ENCODE peak calls at places on chromosomes 7 and 10, in ten cellular contexts. T is IMR-90, A is PC-3, U is adipocyte, R is A549, O is NT2/D1, M is mucosa of descending colon, G is endodermal cell, V is SJCRH30, Z is heart left ventricle. E is an unnamed sample. For H3K9me3, the result is how much of the 10 kb centered on the place peaks cover.

GRCh38 chr10:106573106-106573505 is 591.4 kb downstream of the SORCS1 start:
- DNase-seq in T (peak), A (peak), O (no peak), U (peak), G (peak), M (no peak), R (no peak), Z (no peak), V (peak), E (no peak)

GRCh38 chr7:124765401-124766352 is at the start of gene GPR37:
- DNase-seq in T (peak), V (peak), O (peak), R (peak), Z (peak), M (peak), G (peak), A (peak), U (peak), E (peak)

GRCh38 chr7:133126422-133126821 is 44.5 kb upstream of the CHCHD3 start:
- DNase-seq in O (no peak), R (no peak), V (no peak), T (no peak), Z (no peak), M (no peak), U (no peak), G (no peak), A (no peak), E (no peak)

GRCh38 chr7:85070967-85071628 is 115.8 kb downstream of the SEMA3D start:
- DNase-seq in U (peak), M (no peak), T (peak), A (peak), R (no peak), Z (no peak), O (no peak), V (no peak), G (no peak), E (no peak)

GRCh38 chr10:51168086-51168815 is 94.0 kb downstream of the PRKG1 start:
- DNase-seq in U (no peak), V (no peak), M (no peak), G (no peak), O (no peak), R (no peak), T (no peak), Z (no peak), A (no peak), E (no peak)

GRCh38 chr10:62170738-62171137 is 97.9 kb downstream of the RTKN2 start:
- DNase-seq in A (no peak), O (no peak), Z (no peak), R (no peak), V (no peak), T (no peak), M (no peak), G (no peak), U (no peak), E (no peak)

GRCh38 chr10:124092270-124093075 is 925 bp downstream of the CHST15 start:
- DNase-seq in A (peak), O (no peak), Z (peak), U (peak), R (peak), T (no peak), G (peak), M (peak), V (peak), E (no peak)

GRCh38 chr7:104938741-104939390 is 75.1 kb upstream of the KMT2E start:
- DNase-seq in G (no peak), T (no peak), U (no peak), M (no peak), R (no peak), V (no peak), Z (no peak), O (no peak), A (no peak), E (no peak)

GRCh38 chr7:87948371-87948770 is 14.3 kb downstream of the ADAM22 start:
- DNase-seq in O (no peak), M (no peak), A (no peak), G (no peak), Z (no peak), U (no peak), T (no peak), R (no peak), V (no peak), E (no peak)

GRCh38 chr7:55898287-55898686 is 11.0 kb downstream of the ZNF713 start:
- DNase-seq in G (no peak), V (no peak), A (peak), Z (no peak), U (no peak), T (no peak), R (no peak), O (no peak), M (no peak), E (no peak)

GRCh38 chr7:23530355-23530754 is 1.4 kb downstream of the TRA2A start:
- DNase-seq in V (peak), U (peak), M (no peak), Z (no peak), O (peak), A (peak), R (peak), G (no peak), T (peak), E (peak)

GRCh38 chr10:35127289-35127891 is 744 bp downstream of the CREM start:
- DNase-seq in Z (peak), V (peak), T (peak), U (peak), O (peak), A (peak), M (peak), R (peak), G (peak), E (no peak)

GRCh38 chr7:32500922-32501341 is 5.6 kb downstream of the AVL9 start:
- DNase-seq in Z (no peak), A (peak), T (peak), R (no peak), V (no peak), O (no peak), U (peak), G (no peak), M (no peak), E (no peak)

GRCh38 chr10:33008499-33009243 is 50.6 kb upstream of the ITGB1 start:
- DNase-seq in T (peak), Z (no peak), V (peak), G (peak), M (no peak), O (no peak), A (peak), U (peak), R (peak), E (peak)

GRCh38 chr7:12786494-12786893 is 99.1 kb downstream of the ARL4A start:
- DNase-seq in U (no peak), M (no peak), T (no peak), O (no peak), R (no peak), V (no peak), Z (no peak), G (no peak), A (no peak), E (no peak)

GRCh38 chr7:157602581-157602980 is 265.8 kb downstream of the DNAJB6 start:
- DNase-seq in O (no peak), M (peak), Z (peak), T (no peak), A (no peak), U (no peak), V (no peak), G (no peak), R (no peak), E (no peak)

GRCh38 chr7:157603005-157603404 is 266.2 kb downstream of the DNAJB6 start:
- DNase-seq in U (no peak), V (no peak), G (no peak), M (peak), Z (peak), O (no peak), A (no peak), T (no peak), R (no peak), E (no peak)

GRCh38 chr7:157604661-157605381 is 268.0 kb downstream of the DNAJB6 start:
- DNase-seq in R (no peak), U (no peak), O (no peak), M (no peak), T (no peak), Z (peak), V (no peak), G (no peak), A (no peak), E (no peak)

GRCh38 chr7:157602156-157602555 is 265.4 kb downstream of the DNAJB6 start:
- DNase-seq in R (no peak), T (no peak), G (no peak), U (no peak), O (no peak), A (no peak), M (peak), Z (peak), V (no peak), E (no peak)

GRCh38 chr7:157603716-157604115 is 266.9 kb downstream of the DNAJB6 start:
- DNase-seq in A (no peak), R (no peak), O (no peak), V (no peak), M (peak), T (no peak), Z (peak), G (no peak), U (no peak), E (no peak)
- H3K9me3 ChIP-seq in A (under half), R (under half), O (under half), V (under half), M (under half), T (under half), Z (under half), G (under half), U (under half), E (under half)

GRCh38 chr7:30273552-30273951 is 10.8 kb upstream of the ZNRF2 start:
- DNase-seq in A (no peak), G (no peak), U (no peak), Z (no peak), T (no peak), O (no peak), M (no peak), V (no peak), R (no peak), E (no peak)

GRCh38 chr7:30276203-30276900 is 8.0 kb upstream of the ZNRF2 start:
- DNase-seq in Z (no peak), U (peak), G (peak), O (peak), A (peak), M (no peak), V (peak), R (peak), T (peak), E (peak)

GRCh38 chr7:30278386-30278785 is 6.0 kb upstream of the ZNRF2 start:
- DNase-seq in R (no peak), T (no peak), M (no peak), Z (no peak), G (no peak), U (no peak), V (peak), A (no peak), O (no peak), E (no peak)

GRCh38 chr7:30272126-30272525 is 12.3 kb upstream of the ZNRF2 start:
- DNase-seq in O (no peak), V (no peak), M (no peak), Z (no peak), T (no peak), G (no peak), R (no peak), U (no peak), A (no peak), E (no peak)

GRCh38 chr7:30274641-30275040 is 9.8 kb upstream of the ZNRF2 start:
- DNase-seq in O (no peak), G (no peak), T (no peak), M (no peak), Z (no peak), V (no peak), U (no peak), R (no peak), A (no peak), E (no peak)
- H3K4me3 ChIP-seq in O (no peak), G (no peak), T (no peak), M (no peak), Z (no peak), V (no peak), U (no peak), R (no peak), A (no peak), E (no peak)

GRCh38 chr10:37760817-37761216 is 96.6 kb downstream of the ZNF248 start:
- DNase-seq in G (no peak), O (no peak), U (no peak), T (no peak), M (no peak), A (peak), V (no peak), Z (no peak), R (no peak), E (no peak)
- H3K9me3 ChIP-seq in G (half or more), O (under half), U (under half), T (under half), M (under half), A (under half), V (under half), Z (under half), R (under half), E (under half)

GRCh38 chr10:119131512-119132240 is 27.8 kb downstream of the DENND10 start:
- DNase-seq in R (peak), M (no peak), U (peak), T (peak), A (no peak), G (no peak), V (no peak), O (no peak), Z (no peak), E (peak)
- H3K4me3 ChIP-seq in R (peak), M (no peak), U (peak), T (no peak), A (no peak), G (no peak), V (no peak), O (no peak), Z (peak), E (peak)

DNA sequence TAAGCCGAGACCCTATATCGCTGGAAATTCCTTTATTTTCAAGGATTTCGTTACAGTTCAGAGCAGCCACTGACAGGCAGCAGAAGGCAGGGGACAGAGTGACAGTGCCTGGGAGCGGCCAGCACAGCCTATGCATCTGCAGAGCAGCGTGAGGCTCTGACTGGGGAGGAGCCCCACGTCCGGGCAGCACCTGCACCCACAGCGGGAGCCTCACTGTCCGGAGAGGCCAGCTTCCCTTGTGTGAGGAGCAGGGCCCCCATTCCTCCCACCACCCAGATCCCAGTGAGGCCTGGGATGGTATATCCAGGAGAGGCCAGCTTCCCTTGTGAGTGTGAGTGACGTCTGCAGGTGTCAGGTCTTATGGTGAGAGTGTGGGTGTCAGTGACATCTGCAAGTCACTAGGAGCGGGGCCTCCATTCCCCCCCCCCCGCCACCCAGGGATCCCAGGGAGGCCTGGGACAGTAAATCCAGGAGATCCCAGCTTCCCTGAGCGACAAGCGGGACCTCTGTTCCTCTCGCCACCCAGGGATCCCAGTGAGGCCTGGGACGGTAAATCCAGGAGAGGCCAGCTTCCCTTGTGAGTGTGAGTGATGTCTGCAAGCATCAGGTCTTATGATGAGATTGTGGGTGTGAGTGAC is 259.1 kb downstream of the PTPRN2 start:
- DNase-seq in R (no peak), O (no peak), V (no peak), T (no peak), Z (no peak), A (no peak), G (peak), M (no peak), U (no peak), E (no peak)
- H3K9me3 ChIP-seq in R (under half), O (under half), V (under half), T (half or more), Z (under half), A (under half), G (half or more), M (under half), U (under half), E (under half)

DNA sequence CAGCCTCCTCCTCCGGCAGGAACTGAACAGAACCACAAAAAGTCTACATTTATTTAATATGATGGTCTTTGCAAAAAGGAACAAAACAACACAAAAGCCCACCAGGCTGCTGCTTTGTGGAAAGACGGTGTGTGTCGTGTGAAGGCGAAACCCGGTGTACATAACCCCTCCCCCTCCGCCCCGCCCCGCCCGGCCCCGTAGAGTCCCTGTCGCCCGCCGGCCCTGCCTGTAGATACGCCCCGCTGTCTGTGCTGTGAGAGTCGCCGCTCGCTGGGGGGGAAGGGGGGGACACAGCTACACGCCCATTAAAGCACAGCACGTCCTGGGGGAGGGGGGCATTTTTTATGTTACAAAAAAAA is 83.3 kb downstream of the PAX2 start:
- DNase-seq in T (no peak), V (no peak), R (no peak), Z (no peak), O (no peak), M (no peak), U (no peak), A (no peak), G (peak), E (no peak)
- H3K4me3 ChIP-seq in T (no peak), V (no peak), R (peak), Z (peak), O (peak), M (no peak), U (peak), A (peak), G (no peak), E (peak)